ENCODE peak calls at places on chromosomes 12 and 14, in five cellular contexts. G, C, W, U and R are unnamed samples.

GRCh38 chr14:33714527-33715222 is 236.2 kb downstream of the EGLN3 start:
- DNase-seq in G (no peak), U (no peak), C (no peak), W (no peak), R (no peak)

GRCh38 chr14:105340821-105341408 is 26.4 kb downstream of the PACS2 start:
- DNase-seq in U (no peak), G (no peak), W (no peak), C (no peak), R (no peak)

GRCh38 chr12:5584776-5585560 is 153.1 kb downstream of the NTF3 start:
- DNase-seq in W (no peak), C (no peak), U (no peak), G (no peak), R (no peak)

GRCh38 chr12:91994208-91994797 is 151.3 kb downstream of the BTG1 start:
- DNase-seq in C (no peak), W (no peak), U (no peak), G (no peak), R (no peak)

GRCh38 chr12:102433304-102433703 is 47.1 kb downstream of the IGF1 start:
- DNase-seq in C (no peak), U (no peak), W (no peak), G (no peak), R (no peak)

GRCh38 chr14:90382491-90383125 is 14.2 kb upstream of the CALM1 start:
- DNase-seq in U (peak), C (no peak), W (peak), G (peak), R (peak)

GRCh38 chr12:62466596-62467411 is at the start of gene MON2:
- DNase-seq in C (peak), U (peak), W (peak), G (peak), R (peak)

GRCh38 chr14:104359969-104360442 is 219.6 kb upstream of the C14orf180 start:
- DNase-seq in C (no peak), G (no peak), W (peak), U (no peak), R (no peak)

GRCh38 chr12:13028825-13029570 is 15.2 kb upstream of the FAM234B start:
- DNase-seq in G (no peak), W (no peak), C (no peak), U (no peak), R (no peak)

GRCh38 chr14:65080954-65081747 is 21.2 kb downstream of the MAX start:
- DNase-seq in U (no peak), W (no peak), G (no peak), C (no peak), R (no peak)

GRCh38 chr14:61662001-61662400 is 33.3 kb upstream of the HIF1A start:
- DNase-seq in G (no peak), U (no peak), W (no peak), C (peak), R (no peak)

DNA sequence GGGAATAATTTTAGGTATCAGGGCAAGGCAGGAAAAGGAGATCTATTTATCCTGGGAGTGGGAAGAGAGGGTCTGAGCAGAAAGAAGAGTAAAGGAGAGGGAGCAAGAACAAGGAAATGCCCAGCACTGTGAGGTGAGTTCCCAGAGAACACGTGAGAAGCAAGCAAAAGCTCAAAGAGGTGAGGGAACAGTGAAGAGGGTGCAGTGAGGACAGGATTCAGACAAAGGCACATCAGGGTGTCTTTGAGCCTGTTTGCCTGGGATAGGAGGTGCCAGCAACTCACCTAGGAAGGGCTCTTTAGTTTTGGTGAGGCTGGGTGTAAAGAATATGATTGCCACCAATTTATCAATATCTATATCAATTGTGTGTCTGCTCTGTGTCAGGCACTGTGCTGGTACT is 88.9 kb upstream of the NRXN3 start:
- DNase-seq in C (no peak), G (no peak), U (no peak), W (no peak), R (no peak)
- H3K27ac ChIP-seq in C (no peak), G (no peak), U (no peak), W (no peak), R (no peak)

DNA sequence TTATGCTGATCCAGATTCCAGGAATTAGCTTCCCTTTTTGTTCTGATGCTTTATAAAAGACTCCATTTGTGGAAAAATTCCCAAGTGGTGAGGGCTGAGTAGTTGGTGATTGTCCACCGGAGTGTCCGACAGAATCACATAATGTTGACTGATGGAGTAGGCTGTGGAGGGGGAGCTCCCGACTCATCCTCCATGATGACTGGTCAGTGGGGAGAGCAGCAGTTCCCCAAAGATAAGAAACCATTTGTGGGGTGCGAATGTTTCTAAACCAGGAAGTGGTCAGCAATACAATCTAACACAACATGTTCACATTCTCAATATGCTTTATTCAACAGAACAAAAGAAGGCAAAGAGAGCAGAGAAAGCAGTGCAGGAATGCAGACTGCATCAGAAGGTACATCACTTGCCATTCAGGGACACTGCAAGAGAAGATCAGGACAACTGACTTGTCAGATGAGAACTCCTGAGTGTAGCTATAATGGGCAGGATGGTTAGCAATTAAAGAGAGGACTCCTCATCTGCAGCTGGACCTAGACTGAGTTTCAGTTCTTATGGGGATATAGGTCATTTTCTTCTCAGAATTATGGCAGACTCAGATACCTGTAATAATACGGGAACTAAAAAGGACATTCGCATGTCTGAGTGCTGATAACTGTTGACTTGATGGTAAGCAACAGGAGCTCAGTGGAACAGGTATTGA is 5.5 kb downstream of the KRT6B start:
- DNase-seq in C (no peak), W (no peak), U (no peak), G (no peak), R (no peak)
- H3K27ac ChIP-seq in C (no peak), W (no peak), U (no peak), G (no peak), R (no peak)

GRCh38 chr12:120588948-120589930 is 8.0 kb upstream of the POP5 start:
- DNase-seq in C (no peak), W (no peak), G (no peak), U (peak), R (no peak)
- H3K27ac ChIP-seq in C (no peak), W (no peak), G (no peak), U (no peak), R (no peak)

GRCh38 chr12:124381454-124382207 is 86.7 kb downstream of the RFLNA start:
- DNase-seq in W (peak), U (peak), G (peak), C (no peak), R (no peak)

GRCh38 chr12:124380793-124381453 is 86.0 kb downstream of the RFLNA start:
- DNase-seq in W (no peak), U (no peak), C (no peak), G (no peak), R (no peak)

GRCh38 chr12:124377981-124378509 is 83.2 kb downstream of the RFLNA start:
- DNase-seq in U (no peak), G (no peak), W (no peak), C (no peak), R (no peak)

GRCh38 chr12:124379938-124380754 is 85.3 kb downstream of the RFLNA start:
- DNase-seq in U (peak), G (no peak), C (no peak), W (peak), R (no peak)

DNA sequence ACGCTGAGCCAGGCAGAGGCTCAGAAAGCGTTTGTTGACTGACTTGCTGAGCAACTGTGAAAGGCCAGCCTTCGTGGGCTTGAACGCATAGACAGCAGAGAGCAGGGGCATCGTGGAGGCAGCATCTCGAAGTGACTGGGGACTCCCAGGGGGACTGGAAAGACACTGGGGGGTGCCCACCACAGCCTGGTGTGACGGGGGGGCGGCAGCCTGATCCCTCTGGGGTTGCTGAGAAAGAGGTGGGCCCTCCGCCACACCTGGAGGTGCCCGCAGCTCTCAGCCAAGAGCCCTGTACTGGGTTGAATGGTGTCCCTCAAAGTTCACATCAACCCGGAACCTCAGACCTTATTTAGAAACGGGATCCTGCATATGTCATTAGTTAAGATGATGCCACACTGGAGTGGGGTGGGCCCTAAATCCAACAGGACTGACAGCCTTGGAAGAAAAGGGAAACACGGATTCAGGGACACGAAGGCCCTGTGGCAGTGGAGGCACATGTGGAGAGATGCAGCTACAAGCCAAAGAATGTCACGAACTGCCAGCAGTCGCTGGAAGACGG is 84.6 kb downstream of the RFLNA start:
- DNase-seq in W (no peak), U (no peak), C (no peak), G (no peak), R (no peak)
- H3K27ac ChIP-seq in W (peak), U (peak), C (no peak), G (peak), R (no peak)